ENCODE peak calls at places on chromosomes 6 and 20, in five cellular contexts. D is GM10248, U is gastrocnemius medialis, I is brain microvascular endothelial cell, W is HCT116. B is an unnamed sample.

GRCh38 chr6:34573567-34574183 is 17.5 kb upstream of the SPDEF start:
- DNase-seq in D (no peak), U (no peak), I (no peak), W (no peak), B (no peak)

GRCh38 chr20:51634257-51634656 is 91.7 kb upstream of the NFATC2 start:
- DNase-seq in D (no peak), U (no peak), I (peak; percentile 30), W (no peak), B (no peak)

GRCh38 chr6:166167801-166168615 is at the start of gene TBXT:
- DNase-seq in D (no peak), U (no peak), I (no peak), W (no peak), B (no peak)

GRCh38 chr6:33967966-33968724 is 164.3 kb upstream of the MLN start:
- DNase-seq in D (no peak), U (no peak), I (no peak), W (peak; percentile 13), B (no peak)

GRCh38 chr20:32997431-32997830 is 6.8 kb downstream of the SUN5 start:
- DNase-seq in D (no peak), U (no peak), I (no peak), W (no peak), B (no peak)

GRCh38 chr6:9168669-9169068 is 733.3 kb upstream of the SLC35B3 start:
- DNase-seq in D (no peak), U (no peak), I (no peak), W (no peak), B (no peak)

GRCh38 chr6:11632231-11632630 is 94.7 kb downstream of the TMEM170B start:
- DNase-seq in D (no peak), U (no peak), I (no peak), W (peak; percentile 24), B (peak; percentile 69)

GRCh38 chr20:36384022-36384619 is 78.0 kb downstream of the DLGAP4 start:
- DNase-seq in D (peak; percentile 51), U (no peak), I (peak; percentile 8), W (peak; percentile 31), B (peak; percentile 37)

GRCh38 chr20:34066476-34067090 is 45.5 kb downstream of the EIF2S2 start:
- DNase-seq in D (no peak), U (no peak), I (no peak), W (no peak), B (no peak)

GRCh38 chr6:89793586-89793985 is 26.0 kb downstream of the MDN1 start:
- DNase-seq in D (no peak), U (peak; percentile 57), I (no peak), W (no peak), B (peak; percentile 9)

GRCh38 chr6:110399219-110400071 is 15.9 kb downstream of the DDO start:
- DNase-seq in D (no peak), U (no peak), I (no peak), W (no peak), B (no peak)

GRCh38 chr6:161010418-161010817 is 18.8 kb downstream of the MAP3K4 start:
- DNase-seq in D (no peak), U (no peak), I (no peak), W (no peak), B (peak; percentile 84)

GRCh38 chr6:53287336-53288225 is 61.2 kb downstream of the ELOVL5 start:
- DNase-seq in D (no peak), U (peak; percentile 15), I (no peak), W (no peak), B (peak; percentile 32)

GRCh38 chr20:63741676-63742380 is 2.3 kb downstream of the SLC2A4RG start:
- DNase-seq in D (peak; percentile 13), U (no peak), I (no peak), W (no peak), B (no peak)

GRCh38 chr20:63740070-63740500 is 509 bp downstream of the SLC2A4RG start:
- DNase-seq in D (peak; percentile 65), U (no peak), I (no peak), W (no peak), B (peak; percentile 37)

GRCh38 chr20:63741354-63741675 is 1.7 kb downstream of the SLC2A4RG start:
- DNase-seq in D (no peak), U (no peak), I (no peak), W (no peak), B (no peak)

GRCh38 chr20:63739129-63740069 is at the start of gene SLC2A4RG:
- DNase-seq in D (peak; percentile 97), U (peak; percentile 54), I (no peak), W (no peak), B (peak; percentile 72)

GRCh38 chr20:63740501-63741353 is 1.2 kb downstream of the SLC2A4RG start:
- DNase-seq in D (peak; percentile 65), U (peak; percentile 91), I (peak; percentile 76), W (peak; percentile 48), B (peak; percentile 95)
- TF ChIP-seq CTCF in D (no peak), U (peak; percentile 60), I (peak; percentile 43), W (no peak), B (no peak)

GRCh38 chr6:149045404-149045803 is 272.1 kb upstream of the TAB2 start:
- DNase-seq in D (no peak), U (no peak), I (no peak), W (no peak), B (no peak)

GRCh38 chr6:149046164-149046821 is 271.2 kb upstream of the TAB2 start:
- DNase-seq in D (no peak), U (no peak), I (no peak), W (no peak), B (no peak)

GRCh38 chr6:149044394-149044965 is 273.0 kb upstream of the TAB2 start:
- DNase-seq in D (no peak), U (no peak), I (no peak), W (no peak), B (peak; percentile 18)

GRCh38 chr6:149041953-149042352 is 275.6 kb upstream of the TAB2 start:
- DNase-seq in D (no peak), U (no peak), I (no peak), W (no peak), B (no peak)

DNA sequence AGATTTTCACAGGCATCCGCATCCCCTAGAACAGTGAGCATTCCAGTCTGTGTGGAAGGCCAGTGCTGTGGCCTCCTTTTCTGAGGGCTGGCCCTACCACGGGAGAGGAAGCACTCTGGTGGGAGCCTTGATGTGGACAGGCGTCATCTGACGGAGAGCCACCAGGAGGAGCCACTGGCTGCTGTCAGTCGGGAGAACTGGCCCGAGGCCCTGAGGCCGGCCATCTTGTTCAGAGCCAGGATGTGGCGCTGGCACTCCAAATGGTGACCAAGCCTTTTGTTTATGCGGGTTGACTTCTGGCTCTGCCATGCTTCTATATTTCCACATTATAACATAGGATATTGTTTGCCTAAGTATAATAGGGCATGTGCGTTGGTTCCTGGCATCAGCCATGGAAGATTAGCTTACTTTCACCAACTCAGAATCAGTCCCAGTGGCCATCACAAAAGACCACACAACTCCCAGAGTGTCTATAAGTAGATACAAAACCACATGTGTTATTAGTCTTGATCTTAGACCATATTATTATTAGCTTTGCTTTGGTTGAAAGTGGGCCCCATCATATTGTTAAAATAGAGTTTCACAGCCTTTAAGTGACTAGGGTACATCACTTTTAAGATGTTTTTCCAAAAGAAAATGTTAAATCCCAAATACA is 273.9 kb upstream of the TAB2 start:
- DNase-seq in D (no peak), U (no peak), I (peak; percentile 22), W (peak; percentile 45), B (no peak)
- TF ChIP-seq CTCF in D (peak; percentile 31), U (no peak), I (peak; percentile 68), W (peak; percentile 72), B (peak; percentile 14)

DNA sequence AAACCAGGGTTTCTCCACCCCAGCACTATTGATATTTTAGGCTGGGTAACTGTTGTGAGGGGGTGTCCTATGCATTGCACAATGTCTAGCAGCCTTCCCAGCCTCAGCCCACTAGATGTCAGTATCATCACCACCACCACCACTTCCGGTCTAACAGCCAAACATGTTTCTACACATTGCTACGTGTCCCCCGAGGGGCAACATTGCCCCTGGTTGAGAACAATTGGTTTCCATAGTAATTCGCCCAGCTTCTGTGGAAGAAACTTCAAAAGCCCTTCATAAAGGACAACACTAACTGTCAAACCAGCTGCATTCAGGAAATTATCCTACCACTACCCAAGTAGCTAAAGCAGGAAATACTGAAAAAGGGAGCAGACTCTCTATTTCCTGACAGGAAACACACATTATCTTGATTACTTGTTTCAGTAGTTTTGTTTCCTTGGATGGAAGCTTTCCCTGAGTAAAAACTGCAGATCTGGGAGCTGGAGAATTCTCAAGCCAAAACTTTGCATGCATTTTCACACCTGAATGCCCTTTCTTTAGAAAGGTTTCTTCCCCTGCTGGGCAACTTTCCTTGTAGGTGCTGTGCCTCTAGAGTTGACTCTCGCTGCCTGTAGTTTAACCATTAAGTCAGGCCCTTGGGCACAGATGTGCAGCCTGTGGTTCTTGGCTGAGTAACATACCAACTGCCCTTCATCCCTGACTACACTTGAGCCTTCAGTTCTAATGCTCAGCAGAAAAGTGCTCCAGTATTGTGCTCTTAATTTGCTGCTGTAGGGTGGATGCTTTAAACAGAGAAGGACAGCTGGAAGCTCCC is 23.6 kb downstream of the PKHD1 start:
- DNase-seq in D (peak; percentile 29), U (no peak), I (peak; percentile 11), W (peak; percentile 35), B (peak; percentile 4)
- TF ChIP-seq CTCF in D (peak; percentile 50), U (peak; percentile 44), I (peak; percentile 65), W (peak; percentile 66), B (peak; percentile 43)

GRCh38 chr6:126258150-126258549 is 81.8 kb upstream of the CENPW start:
- DNase-seq in D (no peak), U (no peak), I (no peak), W (no peak), B (no peak)

GRCh38 chr6:126253421-126253820 is 86.5 kb upstream of the CENPW start:
- DNase-seq in D (no peak), U (no peak), I (no peak), W (no peak), B (no peak)

DNA sequence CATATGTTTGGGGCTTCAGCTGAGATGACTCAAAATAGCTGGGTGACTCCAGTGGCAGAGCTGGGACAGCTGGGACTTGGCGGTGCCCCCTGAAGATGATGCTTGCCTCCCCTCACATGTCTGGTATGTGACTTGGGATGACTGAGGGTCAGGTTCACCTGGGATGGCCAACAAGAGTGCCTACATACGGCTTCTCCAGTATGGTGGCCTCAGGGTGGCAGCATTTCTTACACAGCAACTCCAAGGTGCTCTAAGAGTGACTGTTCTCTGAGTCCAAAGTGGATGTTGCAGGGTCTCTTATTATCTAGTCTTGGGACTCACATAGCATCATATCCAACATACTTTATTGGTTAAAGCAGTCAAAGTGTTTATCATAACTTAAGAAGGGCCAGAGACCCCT is 87.8 kb upstream of the CENPW start:
- DNase-seq in D (no peak), U (no peak), I (no peak), W (no peak), B (no peak)
- TF ChIP-seq CTCF in D (no peak), U (no peak), I (no peak), W (no peak), B (no peak)

DNA sequence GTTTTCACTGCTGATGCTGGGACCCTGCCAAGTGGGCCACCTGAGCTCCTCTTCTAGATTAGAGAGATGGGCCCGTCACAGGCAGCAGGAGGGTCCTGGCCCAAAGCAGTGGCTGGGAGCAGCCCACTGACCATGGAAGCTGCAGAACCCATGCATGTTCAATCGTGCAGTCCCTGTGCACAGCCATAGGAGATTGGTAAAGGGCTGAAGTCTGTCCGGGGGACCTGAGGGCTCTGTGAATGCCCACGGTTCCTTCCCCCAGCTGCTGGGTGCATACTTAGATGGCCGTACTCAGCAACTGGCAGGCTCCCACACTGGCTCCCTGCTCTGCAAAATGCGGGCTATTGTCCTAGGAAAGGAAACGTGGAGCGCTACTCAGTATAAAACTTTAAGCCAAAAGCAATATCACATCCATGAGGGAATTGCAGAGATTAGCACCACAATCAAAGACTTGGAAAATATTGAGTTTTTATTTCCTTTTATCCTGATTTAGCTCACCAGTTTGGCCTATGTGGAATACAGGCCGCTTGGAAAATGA is 202.0 kb downstream of the WDR27 start:
- DNase-seq in D (no peak), U (no peak), I (no peak), W (no peak), B (no peak)
- TF ChIP-seq CTCF in D (no peak), U (no peak), I (no peak), W (no peak), B (no peak)